ENCODE peak calls at places on chromosomes 12 and 14, in seven cellular contexts. Y, N, G, V, Z, W and O are unnamed samples.

GRCh38 chr12:102903318-102904007 is 13.6 kb downstream of the PAH start:
- DNase-seq in Y (no peak), N (no peak), G (no peak), V (no peak), Z (no peak), W (no peak), O (no peak)

GRCh38 chr12:46221255-46222128 is 47.4 kb downstream of the SLC38A1 start:
- DNase-seq in Y (no peak), N (no peak), G (no peak), V (peak; percentile 73), Z (peak; percentile 23), W (peak; percentile 32), O (no peak)

GRCh38 chr14:24952851-24953666 is 96.9 kb downstream of the STXBP6 start:
- DNase-seq in Y (no peak), N (no peak), G (no peak), V (no peak), Z (no peak), W (no peak), O (no peak)

GRCh38 chr14:101200008-101200649 is 296.6 kb upstream of the RTL1 start:
- DNase-seq in Y (no peak), N (no peak), G (no peak), V (no peak), Z (no peak), W (no peak), O (peak; percentile 16)

GRCh38 chr14:49051328-49052060 is 534.7 kb downstream of the RPS29 start:
- DNase-seq in Y (no peak), N (no peak), G (no peak), V (no peak), Z (no peak), W (no peak), O (no peak)

GRCh38 chr12:121531356-121531750 is 49.5 kb downstream of the KDM2B start:
- DNase-seq in Y (no peak), N (no peak), G (no peak), V (no peak), Z (no peak), W (no peak), O (no peak)

GRCh38 chr14:33589334-33589733 is 361.5 kb downstream of the EGLN3 start:
- DNase-seq in Y (no peak), N (no peak), G (no peak), V (peak; percentile 88), Z (peak; percentile 97), W (peak; percentile 95), O (no peak)

GRCh38 chr12:77406131-77406905 is 340.9 kb upstream of the E2F7 start:
- DNase-seq in Y (no peak), N (no peak), G (no peak), V (no peak), Z (no peak), W (no peak), O (no peak)

GRCh38 chr12:27561535-27562350 is 37.7 kb downstream of the PPFIBP1 start:
- DNase-seq in Y (no peak), N (no peak), G (no peak), V (no peak), Z (no peak), W (no peak), O (no peak)

GRCh38 chr12:14775652-14776020 is 27.6 kb downstream of the WBP11 start:
- DNase-seq in Y (no peak), N (no peak), G (no peak), V (no peak), Z (no peak), W (peak; percentile 64), O (no peak)

GRCh38 chr12:109741970-109742372 is 28.3 kb downstream of the FAM222A start:
- DNase-seq in Y (no peak), N (no peak), G (no peak), V (no peak), Z (no peak), W (no peak), O (peak; percentile 4)

GRCh38 chr12:115749485-115749884 is 528.0 kb downstream of the MED13L start:
- DNase-seq in Y (no peak), N (no peak), G (no peak), V (no peak), Z (no peak), W (no peak), O (no peak)

GRCh38 chr12:69102856-69103255 is 136.5 kb upstream of the CPSF6 start:
- DNase-seq in Y (no peak), N (peak; percentile 77), G (no peak), V (no peak), Z (no peak), W (no peak), O (no peak)

GRCh38 chr12:117142094-117142493 is 42.9 kb upstream of the TESC start:
- DNase-seq in Y (no peak), N (no peak), G (no peak), V (no peak), Z (no peak), W (no peak), O (no peak)

DNA sequence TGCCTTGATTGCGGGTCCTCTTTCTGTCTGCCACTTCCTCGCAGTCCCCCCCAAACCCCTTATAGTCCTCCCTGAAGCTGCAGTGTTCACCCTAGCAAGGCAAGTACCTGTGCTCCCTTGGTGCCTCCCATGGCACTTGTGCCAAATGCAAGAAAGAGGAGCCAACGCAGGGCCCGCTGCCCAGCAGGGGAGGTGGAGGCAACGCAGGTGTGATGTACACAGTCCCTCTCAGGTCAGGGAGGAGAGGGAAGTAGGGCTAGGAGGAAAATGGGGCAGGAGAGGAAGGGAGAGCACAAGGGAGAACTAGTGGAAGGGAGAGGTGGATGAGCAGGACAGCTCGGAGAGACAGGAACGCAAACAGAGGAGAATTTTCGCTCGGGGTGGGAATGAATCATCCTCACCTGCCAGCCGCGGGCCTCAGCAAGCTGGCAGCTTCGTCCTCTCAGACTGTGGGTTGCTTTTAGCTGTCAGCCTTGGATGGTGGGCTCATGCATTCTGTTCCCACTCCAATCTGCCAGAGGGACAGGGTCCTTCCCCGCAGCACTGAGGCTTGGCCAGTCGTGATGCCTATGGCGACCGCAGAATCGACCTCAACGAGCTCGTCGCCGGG is 357.0 kb downstream of the CACNA1C start:
- DNase-seq in Y (no peak), N (no peak), G (peak; percentile 46), V (no peak), Z (no peak), W (no peak), O (no peak)
- TF ChIP-seq CTCF in Y (no peak), N (no peak), G (no peak), V (no peak), Z (no peak), W (no peak), O (no peak)

GRCh38 chr12:22299294-22299912 is 35.1 kb downstream of the ST8SIA1 start:
- DNase-seq in Y (no peak), N (peak; percentile 39), G (no peak), V (peak; percentile 54), Z (no peak), W (peak; percentile 52), O (no peak)
- TF ChIP-seq CTCF in Y (no peak), N (no peak), G (no peak), V (no peak), Z (no peak), W (no peak), O (no peak)

GRCh38 chr14:78985668-78986073 is 815.5 kb downstream of the NRXN3 start:
- DNase-seq in Y (no peak), N (no peak), G (no peak), V (peak; percentile 96), Z (no peak), W (no peak), O (no peak)
- TF ChIP-seq CTCF in Y (no peak), N (no peak), G (no peak), V (no peak), Z (no peak), W (no peak), O (no peak)

DNA sequence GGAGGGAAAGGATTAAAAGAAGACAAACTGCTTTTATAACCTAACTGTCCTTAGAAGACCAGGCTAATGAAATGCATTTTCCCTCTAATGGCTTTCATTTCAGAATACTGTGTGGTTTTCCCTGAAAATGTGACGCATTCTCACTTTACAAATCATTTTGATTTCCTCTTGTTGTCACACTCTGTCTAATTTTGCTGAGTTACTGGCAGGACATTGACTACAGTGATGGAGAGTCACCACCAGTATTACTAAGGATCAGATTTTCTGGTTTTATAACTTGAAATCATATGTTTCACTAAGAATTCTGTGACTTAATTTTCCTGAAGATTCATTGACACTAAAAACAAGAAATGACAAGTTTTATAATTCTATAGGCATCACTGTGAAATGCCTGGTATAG is 137.5 kb upstream of the SSTR1 start:
- DNase-seq in Y (no peak), N (no peak), G (no peak), V (no peak), Z (no peak), W (no peak), O (no peak)
- TF ChIP-seq CTCF in Y (no peak), N (no peak), G (no peak), V (no peak), Z (no peak), W (no peak), O (no peak)

DNA sequence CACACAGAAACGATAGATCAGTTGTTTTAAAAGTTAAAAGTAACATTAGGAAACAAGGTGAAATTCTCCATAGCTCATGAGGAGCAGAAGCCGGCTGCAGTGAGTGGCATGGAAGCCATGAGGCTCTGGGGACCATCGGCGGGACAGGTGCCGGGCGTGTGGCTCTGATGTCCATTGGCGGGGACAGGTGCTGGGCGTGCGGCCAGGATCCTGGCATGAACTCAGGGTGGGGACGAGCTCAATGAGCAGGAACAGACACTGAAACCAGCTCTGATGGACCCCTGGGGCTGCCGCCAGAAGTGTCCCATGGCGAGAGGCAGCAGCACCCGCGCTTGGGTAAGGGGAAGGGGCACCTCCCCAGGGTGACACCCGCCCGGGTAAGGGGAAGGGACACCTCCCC is 75.1 kb downstream of the NOC4L start:
- DNase-seq in Y (no peak), N (no peak), G (no peak), V (no peak), Z (no peak), W (no peak), O (no peak)
- TF ChIP-seq CTCF in Y (no peak), N (no peak), G (no peak), V (no peak), Z (no peak), W (no peak), O (no peak)

DNA sequence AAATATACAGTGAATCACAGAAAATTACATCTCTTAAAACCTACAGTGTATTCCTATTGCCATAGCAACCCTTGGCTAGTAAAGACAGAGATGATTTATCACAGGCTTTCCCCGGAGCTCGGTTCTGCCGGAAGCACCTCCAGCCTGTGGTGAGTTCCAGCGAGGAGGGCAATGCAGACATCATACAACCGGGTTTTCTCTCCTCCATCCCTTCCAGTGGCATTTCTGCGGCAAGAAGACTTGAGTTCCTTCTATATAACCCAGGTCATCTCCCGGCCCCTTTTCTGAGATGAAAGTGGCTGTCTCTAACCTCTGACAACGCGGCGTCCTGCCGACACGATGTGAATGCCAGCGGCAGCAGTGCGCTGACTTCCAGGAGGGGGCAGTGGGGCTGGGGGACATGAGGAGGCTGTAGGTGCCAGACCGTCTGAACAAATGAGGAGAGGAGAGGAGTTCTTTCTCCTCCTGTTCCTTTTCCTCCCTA is 68.5 kb upstream of the MAX start:
- DNase-seq in Y (no peak), N (peak; percentile 33), G (peak; percentile 46), V (peak; percentile 80), Z (peak; percentile 76), W (no peak), O (peak; percentile 61)
- TF ChIP-seq CTCF in Y (peak; percentile 56), N (peak; percentile 7), G (no peak), V (peak; percentile 56), Z (peak; percentile 16), W (no peak), O (no peak)